ENCODE peak calls at places on chromosome 18, in eight cellular contexts. X is ovary, K is IMR-90, L is body of pancreas, W is uterus, R is gastrocnemius medialis, U is A549, Z is thyroid gland. T is an unnamed sample.

GRCh38 chr18:46481048-46481846 is 175.8 kb downstream of the LOXHD1 start:
- DNase-seq in X (no peak), K (peak; percentile 52), L (peak; percentile 40), W (no peak), R (no peak), U (peak; percentile 35), Z (peak; percentile 72), T (peak; percentile 35)

GRCh38 chr18:6627621-6628020 is 101.9 kb upstream of the ARHGAP28 start:
- DNase-seq in X (no peak), K (peak; percentile 37), L (no peak), W (no peak), R (no peak), U (no peak), Z (no peak), T (no peak)

GRCh38 chr18:76588591-76589303 is 93.7 kb upstream of the ZNF516 start:
- DNase-seq in X (no peak), K (no peak), L (no peak), W (no peak), R (no peak), U (no peak), Z (peak; percentile 40), T (no peak)

GRCh38 chr18:62574776-62575175 is 52.0 kb downstream of the ZCCHC2 start:
- DNase-seq in X (no peak), K (no peak), L (no peak), W (no peak), R (no peak), U (no peak), Z (no peak), T (no peak)

GRCh38 chr18:59005266-59005665 is 134.4 kb upstream of the SEC11C start:
- DNase-seq in X (no peak), K (peak; percentile 42), L (no peak), W (no peak), R (peak; percentile 48), U (peak; percentile 87), Z (peak; percentile 62), T (no peak)

GRCh38 chr18:9575558-9575957 is 38.8 kb downstream of the PPP4R1 start:
- DNase-seq in X (peak; percentile 50), K (peak; percentile 98), L (peak; percentile 87), W (peak; percentile 42), R (peak; percentile 68), U (peak; percentile 95), Z (peak; percentile 82), T (peak; percentile 87)

GRCh38 chr18:54119524-54120019 is 104.9 kb downstream of the MBD2 start:
- DNase-seq in X (no peak), K (peak; percentile 59), L (no peak), W (no peak), R (no peak), U (peak; percentile 57), Z (no peak), T (no peak)

GRCh38 chr18:5964108-5964507 is 68.8 kb upstream of the TMEM200C start:
- DNase-seq in X (no peak), K (no peak), L (no peak), W (no peak), R (no peak), U (no peak), Z (no peak), T (no peak)

GRCh38 chr18:69992776-69993175 is 45.1 kb upstream of the CD226 start:
- DNase-seq in X (no peak), K (peak; percentile 78), L (no peak), W (no peak), R (no peak), U (no peak), Z (no peak), T (no peak)

GRCh38 chr18:63025251-63025710 is 294.3 kb downstream of the BCL2 start:
- DNase-seq in X (no peak), K (no peak), L (no peak), W (peak; percentile 43), R (no peak), U (peak; percentile 5), Z (peak; percentile 51), T (no peak)

GRCh38 chr18:51195602-51196115 is 1.8 kb downstream of the MEX3C start:
- DNase-seq in X (no peak), K (peak; percentile 60), L (peak; percentile 20), W (no peak), R (no peak), U (peak; percentile 54), Z (peak; percentile 35), T (no peak)

GRCh38 chr18:49510393-49511115 is 23.5 kb upstream of the C18orf32 start:
- DNase-seq in X (peak; percentile 56), K (peak; percentile 40), L (peak; percentile 48), W (peak; percentile 32), R (no peak), U (peak; percentile 54), Z (peak; percentile 62), T (no peak)

GRCh38 chr18:49632588-49632987 is 70.7 kb downstream of the LIPG start:
- DNase-seq in X (no peak), K (no peak), L (no peak), W (no peak), R (no peak), U (no peak), Z (peak; percentile 76), T (no peak)

GRCh38 chr18:11671156-11671555 is 17.9 kb upstream of the GNAL start:
- DNase-seq in X (no peak), K (no peak), L (no peak), W (no peak), R (no peak), U (no peak), Z (no peak), T (no peak)

GRCh38 chr18:35158728-35159443 is 81.9 kb upstream of the ZNF397 start:
- DNase-seq in X (no peak), K (no peak), L (no peak), W (no peak), R (no peak), U (no peak), Z (no peak), T (peak; percentile 65)

GRCh38 chr18:36724169-36724568 is 104.6 kb downstream of the TPGS2 start:
- DNase-seq in X (no peak), K (no peak), L (no peak), W (no peak), R (no peak), U (no peak), Z (no peak), T (no peak)

GRCh38 chr18:58176915-58177717 is 133.1 kb downstream of the NEDD4L start:
- DNase-seq in X (no peak), K (peak; percentile 95), L (no peak), W (no peak), R (no peak), U (peak; percentile 70), Z (no peak), T (no peak)

GRCh38 chr18:31508781-31509180 is 10.8 kb downstream of the DSG2 start:
- DNase-seq in X (no peak), K (no peak), L (no peak), W (no peak), R (no peak), U (no peak), Z (no peak), T (no peak)

DNA sequence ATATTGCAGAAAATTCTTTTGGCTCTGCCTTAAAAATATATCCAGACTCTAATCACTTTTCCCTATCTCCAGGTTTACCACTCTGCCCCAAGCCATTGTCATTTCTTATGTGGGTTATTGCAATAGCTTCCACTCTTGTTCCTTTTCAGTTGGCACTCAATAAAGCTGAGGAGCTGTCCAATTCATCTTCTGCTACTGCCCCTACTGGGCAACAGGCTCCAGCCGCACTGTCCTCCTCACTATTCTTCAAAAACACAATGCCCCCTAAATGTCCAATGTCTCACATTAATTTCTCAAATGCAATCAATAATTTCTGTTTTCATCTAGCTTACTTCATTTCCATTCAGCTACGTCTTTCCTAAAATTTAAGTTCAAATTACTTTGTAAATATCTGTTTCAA is 1262.5 kb upstream of the CDH2 start:
- DNase-seq in X (no peak), K (no peak), L (no peak), W (no peak), R (no peak), U (no peak), Z (peak; percentile 1), T (no peak)
- TF ChIP-seq CTCF in X (no peak), K (peak; percentile 5), L (no peak), W (no peak), R (no peak), U (no peak), Z (no peak), T (no peak)

DNA sequence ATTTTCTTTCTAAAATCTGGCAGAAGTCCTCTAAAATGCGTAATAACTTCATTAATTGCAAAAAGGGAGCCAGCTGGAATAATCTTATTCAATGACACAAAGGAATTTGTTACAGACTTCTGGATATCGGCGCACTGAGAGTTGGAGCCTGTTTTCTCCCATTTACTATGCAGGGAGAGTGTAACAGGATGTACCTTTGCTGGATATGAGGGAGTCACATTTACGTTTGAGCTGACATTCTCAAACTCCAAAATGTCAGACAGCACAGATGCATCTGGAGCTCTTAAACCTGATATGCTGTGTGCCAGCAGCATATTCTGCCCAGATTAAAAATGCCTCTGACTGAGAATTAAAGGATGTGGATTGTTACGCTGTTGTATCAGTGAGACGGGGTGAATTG is 275.2 kb downstream of the TMX3 start:
- DNase-seq in X (no peak), K (no peak), L (no peak), W (no peak), R (no peak), U (no peak), Z (no peak), T (no peak)
- TF ChIP-seq POLR2A in X (no peak), K (no peak), L (no peak), W (no peak), R (no peak), U (no peak), Z (no peak), T (no peak)

DNA sequence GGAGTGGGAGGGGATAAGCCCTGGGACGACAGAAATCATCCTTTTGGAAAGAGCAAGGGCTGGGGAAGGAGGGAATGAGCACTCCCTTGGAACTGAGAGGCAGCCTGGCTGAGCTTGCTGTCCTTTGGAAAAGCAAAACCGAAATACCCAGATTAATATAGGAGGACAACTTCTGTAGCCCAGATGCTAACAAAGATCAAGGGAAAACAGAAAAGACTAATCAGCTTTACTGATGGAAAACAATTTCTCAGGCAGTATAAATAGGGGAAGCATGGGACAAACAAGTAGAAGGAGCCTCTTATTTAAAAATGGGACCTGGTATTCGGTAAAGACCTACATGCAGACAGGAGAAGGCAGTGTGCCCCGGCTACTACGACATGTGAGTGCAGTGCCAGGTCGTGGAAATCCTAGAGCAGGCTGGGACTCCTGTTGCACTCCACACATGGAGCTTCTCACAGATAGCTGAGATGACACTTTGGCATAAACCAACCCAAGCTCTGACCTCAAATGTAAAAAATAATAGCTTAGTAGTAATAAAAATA is 775 bp upstream of the DSEL start:
- DNase-seq in X (peak; percentile 57), K (peak; percentile 25), L (peak; percentile 17), W (peak; percentile 45), R (no peak), U (no peak), Z (peak; percentile 34), T (no peak)
- H3K27ac ChIP-seq in X (peak overlapping the region; percentile 84), K (peak overlapping the region; percentile 91), L (peak overlapping the region; percentile 87), W (peak overlapping the region; percentile 80), R (peak overlapping the region; percentile 69), U (no peak overlapping the region), Z (peak overlapping the region; percentile 85), T (peak overlapping the region; percentile 51)

DNA sequence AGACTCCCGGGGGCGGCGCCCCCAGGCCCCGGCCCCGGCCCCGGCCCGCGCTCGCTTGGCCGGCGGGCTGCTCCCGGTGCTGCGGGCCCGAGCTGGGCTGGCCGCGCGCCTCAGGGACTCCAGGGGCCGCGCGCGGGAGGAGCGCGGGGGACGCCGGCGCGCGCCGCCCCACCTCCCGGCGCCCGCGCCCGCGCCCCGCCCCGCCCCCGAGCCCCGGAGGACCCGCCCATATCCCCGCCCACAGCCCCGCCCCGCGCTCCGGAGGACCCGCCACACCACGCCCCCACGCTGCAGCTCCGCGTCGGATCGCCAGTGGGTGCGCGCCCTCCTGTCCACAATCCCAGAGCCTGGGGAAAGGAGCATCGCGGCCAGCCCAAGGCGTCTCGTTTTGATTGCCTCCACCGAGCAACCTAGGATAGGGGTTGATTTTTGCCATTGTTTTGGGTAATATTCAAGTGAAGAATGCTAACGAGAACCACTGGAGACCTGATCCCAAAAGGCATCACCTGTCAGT is at the start of gene PARD6G:
- DNase-seq in X (peak; percentile 92), K (peak; percentile 60), L (peak; percentile 82), W (peak; percentile 87), R (peak; percentile 47), U (peak; percentile 45), Z (peak; percentile 89), T (peak; percentile 50)
- TF ChIP-seq CTCF in X (no peak), K (peak; percentile 21), L (no peak), W (no peak), R (no peak), U (no peak), Z (no peak), T (no peak)

T was measured in Peyer's patch.